ENCODE peak calls at places on chromosomes 5 and 9, in six cellular contexts. H, L, O, E, R and Y are unnamed samples. For H3K4me1, the result is how much of the 10 kb centered on the place peaks cover.

GRCh38 chr9:93235278-93235960 is 51.5 kb downstream of the WNK2 start:
- DNase-seq in H (no peak), E (no peak), L (no peak), R (no peak), O (no peak), Y (no peak)

GRCh38 chr9:13896047-13896446 is 417.9 kb downstream of the NFIB start:
- DNase-seq in R (no peak), H (no peak), O (no peak), E (no peak), L (no peak), Y (no peak)

GRCh38 chr9:87405677-87406544 is 91.8 kb upstream of the DAPK1 start:
- DNase-seq in H (peak), L (no peak), R (no peak), O (no peak), E (peak), Y (no peak)

GRCh38 chr9:128314697-128315096 is 7.5 kb downstream of the TRUB2 start:
- DNase-seq in H (no peak), O (no peak), E (no peak), R (no peak), L (no peak), Y (no peak)

GRCh38 chr5:177369050-177369912 is 11.6 kb downstream of the RGS14 start:
- DNase-seq in R (peak), L (peak), H (peak), E (peak), O (no peak), Y (peak)

GRCh38 chr5:108681079-108681921 is 66.4 kb upstream of the FER start:
- DNase-seq in H (peak), O (no peak), L (peak), E (peak), R (peak), Y (peak)

GRCh38 chr9:89428901-89429890 is 68.7 kb downstream of the SEMA4D start:
- DNase-seq in L (peak), R (no peak), O (peak), E (no peak), H (no peak), Y (peak)

GRCh38 chr5:154421868-154422267 is 23.9 kb upstream of the SAP30L start:
- DNase-seq in R (peak), L (no peak), H (no peak), E (peak), O (no peak), Y (no peak)

GRCh38 chr9:128644452-128644851 is 12.2 kb downstream of the DYNC2I2 start:
- DNase-seq in E (no peak), R (no peak), H (no peak), O (no peak), L (no peak), Y (no peak)

GRCh38 chr9:120926397-120926928 is at the start of gene TRAF1:
- DNase-seq in H (peak), E (no peak), R (no peak), O (no peak), L (no peak), Y (no peak)

GRCh38 chr5:145483211-145483610 is 351.9 kb downstream of the PRELID2 start:
- DNase-seq in E (peak), R (no peak), O (no peak), H (no peak), L (no peak), Y (no peak)

GRCh38 chr9:85401998-85402397 is 339.8 kb downstream of the AGTPBP1 start:
- DNase-seq in E (no peak), O (no peak), H (no peak), L (no peak), R (no peak), Y (no peak)

GRCh38 chr5:14234204-14234603 is 91.1 kb downstream of the TRIO start:
- DNase-seq in H (no peak), E (peak), R (no peak), L (no peak), O (no peak), Y (no peak)

GRCh38 chr9:137138701-137139467 is at the start of gene GRIN1:
- DNase-seq in E (peak), L (peak), O (no peak), H (no peak), R (no peak), Y (no peak)

GRCh38 chr5:28217695-28218094 is 1179.3 kb upstream of the CDH9 start:
- DNase-seq in L (no peak), H (no peak), E (no peak), O (no peak), R (no peak), Y (no peak)
- H3K27ac ChIP-seq in L (no peak), H (no peak), E (no peak), O (no peak), R (no peak), Y (no peak)

DNA sequence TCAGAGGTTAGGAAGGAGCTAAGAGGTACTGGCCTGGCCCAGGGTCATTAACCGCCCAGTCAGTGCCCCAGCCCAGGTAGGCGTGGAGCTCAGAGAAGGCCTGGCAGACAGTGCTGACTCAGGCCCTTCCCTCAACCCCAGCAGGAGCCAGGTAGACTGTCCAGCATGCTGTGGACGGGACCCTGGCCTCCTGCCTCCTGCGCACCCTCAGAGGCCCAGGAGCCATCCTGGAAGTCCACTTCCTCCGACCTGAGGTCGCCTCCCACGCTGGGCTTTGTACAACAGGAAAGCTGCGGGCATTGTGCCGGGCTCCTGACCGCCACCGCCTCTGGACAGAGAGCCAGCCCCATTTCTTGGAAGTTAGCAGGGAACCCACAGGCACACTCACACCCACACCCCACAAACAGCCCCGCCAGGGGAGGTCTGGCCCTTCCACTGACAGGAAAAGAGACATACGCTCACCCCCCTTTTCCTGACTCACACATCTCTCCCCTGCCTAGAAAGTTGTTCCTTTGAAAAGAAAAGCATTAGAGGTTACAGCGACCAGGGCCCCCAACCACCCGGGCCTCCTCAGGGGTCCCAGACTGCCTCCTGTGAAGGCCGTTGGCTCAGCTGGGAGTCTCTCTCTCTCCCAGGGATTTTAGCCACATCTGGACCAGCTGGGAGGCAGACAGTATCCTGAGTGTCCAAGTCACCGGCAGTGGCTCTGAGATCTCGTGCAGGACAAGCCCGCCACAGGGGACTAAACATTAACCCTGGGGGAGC is 7.7 kb downstream of the RALGDS start:
- DNase-seq in R (no peak), E (peak), O (peak), L (no peak), H (peak), Y (no peak)
- H3K4me1 ChIP-seq in R (under half), E (under half), O (under half), L (under half), H (half or more), Y (under half)

DNA sequence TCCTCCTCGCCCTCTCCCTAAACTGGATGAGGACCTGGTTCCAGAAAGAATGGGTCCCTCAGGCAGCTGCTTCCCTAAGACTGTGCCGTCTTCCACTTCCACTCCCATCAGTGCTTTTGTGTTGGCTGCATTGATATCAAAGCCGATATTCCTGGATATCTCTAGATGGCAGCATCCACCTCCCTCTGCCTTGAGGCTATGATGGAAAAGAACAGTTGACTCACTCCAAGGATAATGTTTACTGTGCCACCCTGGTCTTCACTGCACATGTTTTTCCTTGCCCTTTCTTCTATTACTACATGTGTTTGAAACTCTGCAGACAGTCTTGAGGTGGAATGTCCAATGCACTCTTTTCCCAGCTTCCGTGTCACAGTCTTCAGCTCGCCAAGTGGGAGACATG is 211.6 kb downstream of the MAST4 start:
- DNase-seq in L (no peak), H (peak), E (peak), R (no peak), O (no peak), Y (peak)
- H3K27ac ChIP-seq in L (no peak), H (no peak), E (no peak), R (no peak), O (no peak), Y (no peak)

GRCh38 chr9:115208503-115208902 is 90.5 kb upstream of the TNC start:
- DNase-seq in R (no peak), E (peak), L (no peak), H (no peak), O (no peak), Y (no peak)

GRCh38 chr9:115204827-115205506 is 87.0 kb upstream of the TNC start:
- DNase-seq in R (no peak), H (no peak), L (no peak), E (peak), O (no peak), Y (no peak)

GRCh38 chr9:115209601-115210306 is 91.8 kb upstream of the TNC start:
- DNase-seq in L (no peak), R (no peak), E (peak), O (no peak), H (no peak), Y (peak)

GRCh38 chr9:115210699-115211098 is 92.7 kb upstream of the TNC start:
- DNase-seq in E (no peak), H (no peak), O (no peak), R (peak), L (no peak), Y (no peak)

DNA sequence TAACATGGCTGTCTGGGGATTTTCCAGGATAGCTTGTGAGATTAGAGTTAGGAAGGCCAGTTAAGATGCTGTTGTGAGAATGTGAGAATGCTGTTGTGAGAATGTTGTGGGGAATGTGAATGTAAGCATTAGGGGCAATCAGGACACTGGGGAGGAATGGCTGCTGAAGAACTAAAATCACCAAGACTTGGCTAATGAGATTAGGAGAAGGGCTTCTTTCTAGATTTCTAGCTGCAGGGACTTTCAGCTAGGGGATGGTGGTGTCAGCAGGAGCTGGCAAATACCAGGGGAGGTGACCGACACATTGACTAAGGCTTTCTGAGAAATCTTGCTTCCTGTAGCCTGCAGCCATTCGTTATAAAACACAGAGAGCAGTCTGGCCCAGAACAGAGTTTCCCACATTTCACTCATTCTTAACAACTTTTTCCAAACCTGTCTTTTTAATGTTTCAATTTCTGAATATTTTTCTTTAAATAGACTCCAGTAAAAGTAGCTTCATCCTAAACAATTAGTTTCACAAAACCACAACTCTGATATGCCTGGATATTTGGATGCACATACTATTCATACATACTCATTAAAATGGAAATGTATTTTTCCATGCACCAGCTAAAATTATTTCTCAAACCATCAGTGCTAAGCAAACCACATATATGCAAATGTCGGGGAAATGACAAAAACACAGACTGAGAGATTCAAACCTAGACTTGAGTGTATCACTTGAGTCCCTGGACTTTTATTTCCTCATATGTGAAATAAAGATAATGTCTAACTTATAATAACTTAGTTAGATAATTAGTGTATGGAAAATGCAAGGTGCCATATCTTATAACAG is 89.3 kb upstream of the TNC start:
- DNase-seq in L (no peak), H (no peak), O (no peak), E (peak), R (peak), Y (no peak)
- H3K4me1 ChIP-seq in L (under half), H (under half), O (under half), E (half or more), R (half or more), Y (under half)

GRCh38 chr9:36135791-36136276 is 699 bp upstream of the GLIPR2 start:
- DNase-seq in O (no peak), R (no peak), H (peak), L (peak), E (no peak), Y (no peak)

GRCh38 chr9:36137392-36138004 is 965 bp downstream of the GLIPR2 start:
- DNase-seq in E (peak), O (peak), L (peak), H (no peak), R (no peak), Y (no peak)

GRCh38 chr9:36136894-36137391 is 410 bp downstream of the GLIPR2 start:
- DNase-seq in H (no peak), R (no peak), O (peak), E (peak), L (peak), Y (no peak)

GRCh38 chr9:36134761-36135505 is 1.6 kb upstream of the GLIPR2 start:
- DNase-seq in L (no peak), O (no peak), R (no peak), E (no peak), H (no peak), Y (no peak)

DNA sequence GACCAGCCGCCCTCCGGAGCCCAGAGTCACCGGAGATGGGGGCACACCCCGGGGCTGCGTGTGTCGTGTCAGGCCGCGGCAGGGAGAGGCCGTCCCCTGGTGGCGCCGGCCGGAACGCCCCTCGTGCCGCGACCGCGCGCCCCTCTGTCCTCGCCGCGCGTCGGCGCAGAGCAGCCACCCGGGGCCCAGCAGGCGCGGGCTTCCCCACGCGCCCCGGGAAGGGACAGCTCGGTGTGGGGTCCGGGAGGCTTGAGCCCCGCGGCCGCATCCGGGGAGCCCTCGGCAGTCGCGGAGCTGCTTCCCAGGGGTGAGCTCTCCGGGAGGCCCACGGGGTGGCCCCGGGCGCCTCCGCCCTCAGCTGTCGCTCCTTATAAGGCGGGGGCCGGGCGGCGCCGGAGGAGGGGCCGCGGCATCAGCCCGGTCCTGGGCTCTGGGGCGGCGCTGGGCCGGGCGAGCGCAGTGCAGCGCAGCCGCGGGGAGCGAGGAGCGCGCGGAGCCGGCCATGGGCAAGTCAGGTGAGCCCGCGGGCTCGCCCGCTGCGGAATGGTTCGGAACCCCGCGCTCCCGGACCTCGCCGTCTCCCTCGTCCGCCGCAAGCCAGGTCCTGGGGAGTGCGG is at the start of gene GLIPR2:
- DNase-seq in O (peak), E (peak), R (peak), H (peak), L (peak), Y (peak)
- H3K27ac ChIP-seq in O (no peak), E (no peak), R (no peak), H (peak), L (no peak), Y (peak)

DNA sequence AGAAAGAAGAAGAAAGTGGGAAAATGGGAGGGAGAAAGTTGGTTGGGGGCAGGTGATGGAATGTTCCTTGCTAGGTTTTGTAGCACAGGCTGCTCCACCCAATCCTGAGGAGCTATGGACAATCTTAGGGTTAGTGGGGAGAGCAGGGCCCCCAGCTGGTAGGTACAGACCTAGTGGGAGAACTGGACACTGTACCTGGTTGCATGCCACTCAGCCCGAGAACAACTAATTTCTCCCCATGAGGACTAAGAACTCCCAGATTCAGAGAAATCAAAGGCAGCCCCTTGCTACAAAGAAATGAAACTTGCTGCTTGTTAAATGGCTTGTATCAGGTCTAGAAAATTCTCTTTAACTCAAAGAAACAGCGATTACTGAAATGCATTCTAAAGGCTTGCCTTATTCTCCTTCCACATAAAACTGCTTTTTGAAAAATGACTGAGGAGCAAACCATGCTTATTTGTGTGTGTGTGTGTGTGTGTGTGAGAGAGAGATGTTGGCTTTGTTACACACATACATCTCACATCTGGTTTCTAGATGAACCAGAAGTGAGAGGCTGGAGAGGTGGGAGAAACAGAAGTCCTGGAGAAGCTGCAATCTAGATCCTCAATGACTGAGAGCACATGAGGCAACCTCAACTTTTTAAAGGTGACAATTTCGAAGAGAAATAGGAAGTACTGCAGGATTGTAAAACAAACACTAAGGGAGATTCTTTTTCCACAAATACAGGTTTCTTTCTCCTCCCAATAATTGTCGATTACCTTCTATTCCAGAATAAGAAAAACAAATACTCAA is 28.9 kb downstream of the FYB1 start:
- DNase-seq in H (no peak), L (no peak), E (no peak), O (no peak), R (no peak), Y (no peak)
- H3K4me1 ChIP-seq in H (under half), L (under half), E (under half), O (under half), R (under half), Y (under half)

GRCh38 chr5:6873359-6873758 is 160.1 kb downstream of the TENT4A start:
- DNase-seq in E (no peak), L (no peak), R (no peak), O (no peak), H (no peak), Y (no peak)
- H3K27ac ChIP-seq in E (no peak), L (no peak), R (no peak), O (no peak), H (no peak), Y (no peak)